ENCODE peak calls at places on chromosomes 4 and X, in eight cellular contexts. K is lower lobe of right lung, V is pancreas, R is breast epithelium, N is body of pancreas, H is heart left ventricle, I is brain microvascular endothelial cell, J is cardiac muscle cell. E is an unnamed sample.

GRCh38 chr4:141668200-141668599 is 31.8 kb downstream of the IL15 start:
- DNase-seq in V (no peak), J (no peak), K (no peak), H (no peak), I (no peak), N (no peak), R (no peak), E (no peak)

GRCh38 chr4:53605783-53606182 is 14.5 kb upstream of the LNX1 start:
- DNase-seq in H (no peak), I (peak; percentile 73), N (no peak), R (no peak), V (no peak), J (peak; percentile 72), K (no peak), E (no peak)

GRCh38 chrX:55794420-55794819 is 76.9 kb downstream of the RRAGB start:
- DNase-seq in H (no peak), J (no peak), R (no peak), V (no peak), N (no peak), I (no peak), K (no peak), E (no peak)

GRCh38 chr4:168850016-168850415 is 160.0 kb downstream of the CBR4 start:
- DNase-seq in J (peak; percentile 57), V (no peak), H (no peak), N (no peak), R (no peak), K (no peak), I (no peak), E (no peak)

GRCh38 chrX:108114541-108114940 is 23.0 kb downstream of the ATG4A start:
- DNase-seq in H (no peak), I (no peak), J (no peak), K (no peak), N (no peak), V (no peak), R (no peak), E (no peak)

GRCh38 chrX:41025926-41026325 is 59.3 kb upstream of the USP9X start:
- DNase-seq in I (no peak), K (no peak), H (no peak), J (peak; percentile 54), R (no peak), N (no peak), V (no peak), E (no peak)

GRCh38 chr4:55386840-55387239 is 8.9 kb upstream of the TMEM165 start:
- DNase-seq in N (peak; percentile 68), J (no peak), H (no peak), I (no peak), K (no peak), V (peak; percentile 40), R (no peak), E (no peak)

GRCh38 chr4:112510468-112511293 is 5.3 kb downstream of the NEUROG2 start:
- DNase-seq in R (no peak), I (no peak), H (no peak), N (no peak), J (no peak), V (no peak), K (no peak), E (no peak)

DNA sequence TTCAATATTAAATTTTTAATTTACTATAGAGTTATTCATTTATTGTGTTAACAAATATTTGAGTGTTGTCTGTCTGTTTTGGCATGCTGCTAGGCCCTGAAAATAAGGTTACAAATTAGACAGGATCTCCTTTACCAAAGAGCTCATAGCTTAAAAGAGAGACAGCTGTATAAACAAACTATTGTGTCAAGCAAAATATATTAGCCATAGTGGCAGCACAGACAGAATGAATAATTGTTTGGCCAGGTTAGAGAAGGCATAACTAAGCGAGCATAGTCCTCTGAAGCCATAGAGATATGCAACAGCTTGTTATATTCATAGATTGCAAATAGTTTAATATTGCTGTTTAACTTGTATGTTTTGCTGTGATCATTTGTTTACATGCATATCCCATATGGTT is 66.7 kb upstream of the NDUFC1 start:
- DNase-seq in V (no peak), R (no peak), J (no peak), K (no peak), I (peak; percentile 28), N (no peak), H (no peak), E (no peak)
- H3K27ac ChIP-seq in V (no peak overlapping the region), R (no peak overlapping the region), J (no peak overlapping the region), K (no peak overlapping the region), I (no peak overlapping the region), N (no peak overlapping the region), H (no peak overlapping the region), E (no peak overlapping the region)

GRCh38 chrX:28960063-28960462 is 372.8 kb downstream of the IL1RAPL1 start:
- DNase-seq in V (no peak), I (no peak), K (no peak), H (no peak), N (no peak), J (no peak), R (no peak), E (no peak)
- TF ChIP-seq CTCF in V (no peak), I (no peak), K (no peak), H (no peak), N (no peak), J (no peak), R (no peak), E (no peak)

DNA sequence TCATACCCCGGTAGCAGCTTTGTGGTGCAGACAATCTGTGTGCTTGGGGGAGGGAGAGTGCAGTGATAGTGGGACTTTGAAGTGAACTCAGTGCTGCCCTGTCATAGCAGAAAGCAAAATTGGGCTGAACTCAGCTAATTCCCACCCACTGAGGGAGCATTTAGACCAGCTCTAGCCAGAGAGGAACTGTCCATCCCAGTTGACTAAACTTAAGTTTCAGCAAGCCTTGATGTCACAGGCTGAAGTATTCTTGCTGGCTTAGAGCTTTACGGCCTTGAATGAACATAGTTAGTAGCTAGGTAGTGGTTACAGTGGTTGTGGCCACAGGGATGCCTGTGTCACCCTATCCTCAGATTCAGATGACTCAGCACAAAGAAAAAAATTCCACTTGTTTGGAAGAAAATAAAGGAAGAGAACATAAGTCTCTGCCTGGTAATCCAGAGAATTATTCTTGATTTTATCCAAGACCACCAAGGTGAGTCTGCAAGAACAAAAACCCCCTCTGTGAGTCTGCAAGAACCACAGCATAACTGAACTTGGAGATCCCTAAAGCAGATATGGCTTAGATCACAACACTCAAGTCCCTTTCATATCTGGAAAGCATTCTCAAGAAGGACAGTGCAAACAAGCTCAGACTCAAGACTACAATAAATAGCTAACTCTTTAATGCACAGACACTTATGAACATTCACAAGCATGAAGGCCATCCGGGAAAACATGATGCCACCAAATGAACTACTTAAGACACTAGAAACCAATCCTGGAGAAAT is 39.4 kb downstream of the ADH7 start:
- DNase-seq in I (peak; percentile 62), V (no peak), R (no peak), J (peak; percentile 41), H (no peak), N (no peak), K (no peak), E (no peak)
- H3K27ac ChIP-seq in I (peak overlapping the region; percentile 46), V (no peak overlapping the region), R (peak overlapping the region; percentile 88), J (no peak overlapping the region), H (peak overlapping the region; percentile 69), N (no peak overlapping the region), K (peak overlapping the region; percentile 48), E (no peak overlapping the region)

DNA sequence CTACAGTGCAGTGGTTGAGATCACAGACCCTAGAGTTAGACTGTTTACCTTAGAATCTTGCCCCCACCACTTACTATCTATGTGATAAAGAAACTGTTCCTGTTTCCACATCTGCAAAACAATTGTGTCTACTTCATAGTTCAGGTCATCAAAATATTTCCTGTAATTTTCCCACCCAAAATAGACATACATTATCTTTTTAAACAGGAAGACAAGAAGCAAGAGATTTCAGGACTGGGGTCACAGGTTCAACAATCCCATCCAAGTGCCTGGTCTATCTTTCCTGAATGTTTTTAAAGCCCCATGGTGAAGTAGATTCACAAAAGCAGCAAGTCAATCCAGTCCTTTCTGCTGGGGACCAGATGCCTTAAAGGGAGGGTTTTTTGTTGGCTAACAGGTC is 41.8 kb upstream of the CT47C1 start:
- DNase-seq in H (no peak), N (no peak), V (no peak), J (no peak), I (no peak), R (no peak), K (no peak), E (no peak)
- TF ChIP-seq CTCF in H (no peak), N (no peak), V (no peak), J (no peak), I (no peak), R (no peak), K (no peak), E (no peak)

DNA sequence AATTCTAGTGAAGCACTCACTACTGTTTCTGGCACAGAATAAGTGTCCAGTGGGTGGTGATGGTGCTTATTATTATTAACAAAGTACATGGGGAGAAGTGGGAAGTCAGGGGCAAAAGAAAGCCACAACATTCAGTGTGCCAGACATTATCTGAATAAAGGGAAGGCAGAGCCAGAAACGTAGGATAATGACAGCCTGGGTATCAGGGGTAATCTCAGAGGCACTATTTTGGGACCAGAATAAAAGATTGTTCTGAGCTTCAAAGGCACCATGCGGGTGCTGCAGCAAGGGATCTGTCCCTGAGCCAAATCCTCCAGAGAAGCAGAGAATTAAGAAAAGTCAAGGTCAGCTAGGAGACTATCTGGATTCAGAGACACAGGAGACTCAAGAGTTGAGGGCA is 328.8 kb upstream of the GATB start:
- DNase-seq in K (no peak), V (no peak), I (no peak), H (no peak), N (no peak), R (no peak), J (no peak), E (no peak)
- H3K27ac ChIP-seq in K (no peak overlapping the region), V (no peak overlapping the region), I (no peak overlapping the region), H (peak overlapping the region; percentile 54), N (no peak overlapping the region), R (no peak overlapping the region), J (no peak overlapping the region), E (no peak overlapping the region)

DNA sequence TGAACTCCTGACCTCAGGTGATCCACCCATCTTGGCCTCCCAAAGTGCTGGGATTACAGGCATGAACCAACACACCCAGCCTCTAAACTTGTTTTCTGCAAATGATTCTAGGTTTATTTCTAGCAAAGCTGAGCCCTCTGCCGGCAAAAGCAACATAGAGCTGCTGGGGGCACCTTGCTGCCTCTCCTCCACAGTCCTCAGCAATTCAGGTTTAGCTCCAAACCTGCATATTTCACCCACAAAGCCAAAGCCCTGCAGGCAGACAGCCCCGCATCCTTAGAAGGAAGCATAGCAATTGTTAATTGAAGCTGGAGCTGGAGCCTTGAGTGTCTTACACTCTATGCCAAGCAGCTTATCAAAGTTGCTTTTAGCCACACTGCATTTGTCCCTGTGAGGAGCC is 24.9 kb upstream of the OCIAD2 start:
- DNase-seq in J (no peak), R (no peak), N (no peak), I (no peak), K (no peak), H (no peak), V (no peak), E (no peak)
- TF ChIP-seq CTCF in J (peak; percentile 7), R (no peak), N (no peak), I (no peak), K (no peak), H (no peak), V (no peak), E (no peak)

DNA sequence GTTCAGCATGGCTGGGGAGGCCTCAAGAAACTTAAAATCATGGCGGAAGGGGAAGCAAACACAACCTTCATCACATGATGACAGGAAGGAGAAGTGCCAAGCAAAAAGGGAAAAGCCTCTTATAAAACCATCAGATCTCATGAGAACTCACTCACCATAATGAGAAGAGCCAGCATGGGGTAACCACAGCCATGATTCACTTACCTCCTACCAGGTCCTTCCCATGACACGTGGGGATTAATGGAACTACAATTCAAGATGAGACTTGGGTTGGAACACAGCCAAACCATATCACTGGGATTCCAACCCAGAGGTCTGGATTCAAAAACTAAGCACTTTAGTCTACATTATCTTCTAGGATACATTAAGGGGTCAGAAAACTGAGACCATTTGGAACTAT is 609.6 kb upstream of the SPANXN1 start:
- DNase-seq in R (no peak), K (no peak), V (no peak), I (peak; percentile 1), N (no peak), H (no peak), J (no peak), E (no peak)
- H3K27ac ChIP-seq in R (no peak overlapping the region), K (no peak overlapping the region), V (no peak overlapping the region), I (no peak overlapping the region), N (no peak overlapping the region), H (no peak overlapping the region), J (no peak overlapping the region), E (no peak overlapping the region)